ENCODE peak calls at places on chromosomes 6 and 20, in four cellular contexts. P is K562, M is HepG2, Y is GM12878. L is an unnamed sample.

GRCh38 chr6:125944434-125944816 is 12.1 kb upstream of the HINT3 start:
- DNase-seq in M (peak; percentile 98), Y (no peak), P (no peak), L (no peak)

GRCh38 chr6:97405818-97406409 is 122.9 kb upstream of the MMS22L start:
- DNase-seq in M (no peak), Y (no peak), P (no peak), L (no peak)

GRCh38 chr6:32074996-32075532 is 34.1 kb downstream of the TNXB start:
- DNase-seq in P (no peak), Y (no peak), M (no peak), L (no peak)

GRCh38 chr6:108872001-108872974 is 24.1 kb downstream of the ARMC2 start:
- DNase-seq in P (no peak), Y (no peak), M (no peak), L (no peak)

GRCh38 chr6:143684484-143684883 is 6.7 kb downstream of the PHACTR2 start:
- DNase-seq in Y (no peak), M (no peak), P (no peak), L (no peak)

GRCh38 chr20:61400499-61400898 is 148.4 kb downstream of the CDH4 start:
- DNase-seq in P (no peak), Y (no peak), M (no peak), L (no peak)

GRCh38 chr20:23081263-23081811 is 4.8 kb downstream of the CD93 start:
- DNase-seq in M (no peak), Y (no peak), P (no peak), L (no peak)

GRCh38 chr20:33846291-33846916 is 35.3 kb downstream of the CHMP4B start:
- DNase-seq in M (no peak), Y (no peak), P (peak; percentile 33), L (no peak)

GRCh38 chr20:57698867-57699275 is 10.9 kb downstream of the PMEPA1 start:
- DNase-seq in Y (no peak), M (no peak), P (no peak), L (no peak)

GRCh38 chr20:53580376-53581111 is 13.1 kb downstream of the ZNF217 start:
- DNase-seq in M (no peak), P (no peak), Y (no peak), L (no peak)

GRCh38 chr20:51372176-51372803 is 170.2 kb downstream of the NFATC2 start:
- DNase-seq in Y (no peak), P (peak; percentile 85), M (peak; percentile 64), L (peak; percentile 84)

GRCh38 chr6:168873266-168873665 is 380.4 kb downstream of the THBS2 start:
- DNase-seq in M (no peak), Y (no peak), P (no peak), L (no peak)

GRCh38 chr6:46129634-46130505 is at the start of gene ENPP4:
- DNase-seq in M (peak; percentile 15), Y (peak; percentile 100), P (peak; percentile 47), L (peak; percentile 85)

GRCh38 chr6:170144952-170145587 is 145.8 kb downstream of the DLL1 start:
- DNase-seq in P (no peak), M (no peak), Y (no peak), L (no peak)

GRCh38 chr6:119728935-119729334 is 379.4 kb upstream of the MAN1A1 start:
- DNase-seq in P (no peak), Y (no peak), M (no peak), L (no peak)

GRCh38 chr20:40970218-40970617 is 58.4 kb upstream of the TOP1 start:
- DNase-seq in Y (no peak), P (no peak), M (no peak), L (no peak)

GRCh38 chr6:155040946-155041345 is 45.8 kb downstream of the TIAM2 start:
- DNase-seq in Y (no peak), P (no peak), M (no peak), L (no peak)

GRCh38 chr6:25263602-25264001 is 15.6 kb upstream of the CARMIL1 start:
- DNase-seq in P (no peak), Y (no peak), M (no peak), L (no peak)

GRCh38 chr6:10014561-10014960 is 400.3 kb downstream of the TFAP2A start:
- DNase-seq in Y (no peak), P (no peak), M (no peak), L (no peak)

GRCh38 chr20:21270806-21271205 is 32.3 kb upstream of the XRN2 start:
- DNase-seq in Y (no peak), M (no peak), P (no peak), L (no peak)

GRCh38 chr20:33731693-33732165 is at the start of gene ZNF341:
- DNase-seq in Y (peak; percentile 16), M (peak; percentile 90), P (peak; percentile 82), L (peak; percentile 90)

GRCh38 chr6:44269168-44269920 is 906 bp upstream of the TMEM151B start:
- DNase-seq in P (no peak), Y (no peak), M (no peak), L (no peak)

GRCh38 chr20:50308513-50309279 is 118.1 kb downstream of the CEBPB start:
- DNase-seq in M (peak; percentile 96), P (peak; percentile 69), Y (no peak), L (peak; percentile 45)

GRCh38 chr6:119887671-119888070 is 538.1 kb upstream of the MAN1A1 start:
- DNase-seq in P (no peak), M (no peak), Y (no peak), L (no peak)

GRCh38 chr20:64245746-64246595 is 9.6 kb upstream of the PCMTD2 start:
- DNase-seq in M (no peak), P (no peak), Y (no peak), L (no peak)

GRCh38 chr20:24998121-24998520 is 5.6 kb upstream of the APMAP start:
- DNase-seq in P (no peak), Y (no peak), M (no peak), L (no peak)

GRCh38 chr20:6421321-6422030 is 298.6 kb upstream of the FERMT1 start:
- DNase-seq in M (no peak), Y (no peak), P (no peak), L (no peak)

GRCh38 chr20:47251154-47252020 is 105.1 kb downstream of the ZMYND8 start:
- DNase-seq in P (no peak), M (no peak), Y (no peak), L (no peak)

GRCh38 chr20:41300383-41300782 is 17.1 kb downstream of the ZHX3 start:
- DNase-seq in P (no peak), Y (no peak), M (no peak), L (no peak)

GRCh38 chr20:45279992-45280391 is 25.6 kb upstream of the SLPI start:
- DNase-seq in Y (no peak), P (no peak), M (no peak), L (no peak)

GRCh38 chr6:106773956-106774629 is 144.7 kb downstream of the QRSL1 start:
- DNase-seq in Y (no peak), P (no peak), M (no peak), L (no peak)

GRCh38 chr6:109918227-109918626 is 59.9 kb upstream of the GPR6 start:
- DNase-seq in M (no peak), Y (no peak), P (no peak), L (no peak)

GRCh38 chr6:30955367-30956042 is 14.7 kb downstream of the MUCL3 start:
- DNase-seq in M (no peak), Y (peak; percentile 15), P (peak; percentile 89), L (peak; percentile 80)
- TF ChIP-seq CREM in M (no peak), Y (peak; percentile 46), P (peak; percentile 64), L (no peak)

DNA sequence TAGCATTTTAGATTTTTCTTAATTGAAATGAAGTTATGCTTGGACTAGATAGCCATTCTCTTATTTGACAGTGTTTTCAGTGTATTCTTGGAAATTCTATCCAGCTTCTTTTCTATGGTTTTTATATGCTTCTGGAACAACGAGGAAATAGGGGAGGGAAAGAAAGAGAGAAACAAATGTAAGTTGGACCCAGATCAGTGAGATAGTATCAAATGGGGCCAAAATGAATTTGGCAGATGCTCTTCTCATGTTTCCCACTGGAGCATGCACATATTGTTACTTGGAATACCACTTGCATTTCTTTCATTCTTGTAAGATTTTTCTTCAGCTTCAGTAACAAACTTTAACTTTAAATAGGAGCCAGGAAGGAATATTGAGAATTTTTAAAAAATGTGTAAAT is 312.3 kb downstream of the PRL start:
- DNase-seq in Y (no peak), P (no peak), M (no peak), L (no peak)
- TF ChIP-seq MAX in Y (no peak), P (no peak), M (no peak), L (no peak)

DNA sequence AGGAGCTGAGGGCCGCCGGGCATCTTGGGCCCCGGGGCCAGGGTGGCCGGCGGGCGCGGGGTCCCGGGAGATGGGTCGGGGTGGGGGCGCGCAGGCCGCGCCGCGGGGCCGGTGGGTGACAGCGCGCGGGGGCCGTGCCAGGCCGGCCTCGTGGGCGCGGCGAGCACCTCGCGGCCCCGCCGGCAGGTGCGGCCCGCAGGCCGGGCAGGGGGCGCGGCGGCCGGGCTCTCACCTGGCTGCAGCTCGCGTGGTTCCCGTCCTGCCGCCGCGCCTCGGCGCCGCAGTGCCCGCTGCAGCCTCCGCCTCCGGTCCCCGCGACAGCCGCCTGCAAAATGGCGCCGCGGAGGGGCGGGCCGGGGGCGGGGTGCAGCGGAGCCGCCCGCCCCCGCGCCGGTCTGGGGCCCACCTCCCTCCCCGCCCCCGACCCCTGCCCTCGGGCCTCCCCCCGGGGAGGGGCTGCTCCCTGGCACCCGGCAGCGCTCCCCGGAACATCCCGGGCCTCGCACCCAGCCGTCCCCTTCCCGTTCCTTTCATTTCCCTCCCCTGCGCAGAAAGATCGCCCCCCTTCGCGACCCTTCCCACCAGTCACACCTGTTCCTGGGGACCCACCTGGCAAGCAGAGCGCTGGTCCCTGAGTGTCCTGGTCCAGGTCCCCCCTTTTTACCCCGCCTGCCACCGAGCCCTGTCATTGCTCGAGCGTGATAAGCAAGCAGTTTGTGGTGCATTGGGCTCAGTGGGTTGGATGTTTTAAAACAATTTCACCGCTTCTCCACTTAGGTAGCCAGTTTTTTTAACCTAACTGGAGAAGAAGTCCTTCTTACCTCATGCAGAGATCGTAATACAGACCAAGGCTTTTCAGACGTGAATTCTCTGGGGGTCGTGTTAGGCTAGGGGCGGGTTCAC is at the start of gene SLC23A2:
- DNase-seq in Y (no peak), P (peak; percentile 63), M (no peak), L (peak; percentile 42)
- TF ChIP-seq CREM in Y (no peak), P (no peak), M (no peak), L (no peak)

GRCh38 chr6:146908786-146909185 is 295.4 kb upstream of the STXBP5 start:
- DNase-seq in M (no peak), Y (no peak), P (no peak), L (no peak)

GRCh38 chr6:146909886-146910285 is 294.3 kb upstream of the STXBP5 start:
- DNase-seq in P (no peak), Y (no peak), M (no peak), L (no peak)

GRCh38 chr6:146911635-146912034 is 292.6 kb upstream of the STXBP5 start:
- DNase-seq in Y (no peak), P (no peak), M (no peak), L (no peak)

GRCh38 chr6:146910611-146911010 is 293.6 kb upstream of the STXBP5 start:
- DNase-seq in M (no peak), Y (no peak), P (no peak), L (no peak)

DNA sequence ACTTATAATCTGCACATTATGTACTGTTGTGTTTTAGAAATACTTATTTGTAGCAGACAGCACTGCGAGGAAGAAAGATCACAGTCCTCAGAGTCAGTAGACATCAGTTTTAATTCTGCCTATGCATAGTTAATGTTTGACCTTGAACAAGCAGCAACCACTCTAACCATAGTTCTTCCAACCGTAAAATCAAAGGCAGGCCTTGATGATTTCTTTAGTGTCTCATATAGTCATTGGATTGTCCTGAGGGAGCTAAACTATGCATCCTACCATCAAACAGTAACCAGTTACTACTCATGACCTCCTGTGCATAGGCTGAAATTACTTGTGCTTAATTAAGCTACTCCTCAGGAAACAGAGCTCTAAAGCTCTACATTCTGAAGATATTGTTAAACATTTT is 294.8 kb upstream of the STXBP5 start:
- DNase-seq in Y (no peak), M (no peak), P (no peak), L (no peak)
- TF ChIP-seq MAX in Y (no peak), M (no peak), P (no peak), L (no peak)

GRCh38 chr20:17262786-17263185 is 35.9 kb downstream of the PCSK2 start:
- DNase-seq in Y (no peak), M (no peak), P (no peak), L (no peak)
- TF ChIP-seq CREM in Y (no peak), M (no peak), P (no peak), L (no peak)

L was measured in WTC11.